ENCODE peak calls at places on chromosomes 1 and 21, in four cellular contexts. V is A549, E is H1, P is ovary. G is an unnamed sample.
A peak's percentile ranks its signal among the peaks of the same experiment; 100 is the strongest.

GRCh38 chr1:208089151-208089550 is 155.0 kb downstream of the PLXNA2 start:
- DNase-seq in V (no peak), E (no peak), P (no peak), G (no peak)

GRCh38 chr1:27233677-27234053 is 767 bp upstream of the WDTC1 start:
- DNase-seq in V (no peak), E (no peak), P (peak; percentile 20), G (no peak)

GRCh38 chr1:50973875-50974617 is 4.0 kb downstream of the CDKN2C start:
- DNase-seq in V (no peak), E (no peak), P (no peak), G (no peak)

GRCh38 chr1:245378352-245379144 is 223.8 kb downstream of the KIF26B start:
- DNase-seq in V (no peak), E (peak; percentile 53), P (no peak), G (no peak)

GRCh38 chr1:84896279-84896678 is 3.3 kb upstream of the LPAR3 start:
- DNase-seq in V (no peak), E (no peak), P (no peak), G (no peak)

GRCh38 chr1:160308451-160309182 is 23.7 kb upstream of the PEX19 start:
- DNase-seq in V (no peak), E (no peak), P (no peak), G (no peak)

GRCh38 chr1:27609210-27609555 is 5.2 kb upstream of the AHDC1 start:
- DNase-seq in V (no peak), E (no peak), P (no peak), G (no peak)

GRCh38 chr1:52842643-52843310 is at the start of gene ZYG11A:
- DNase-seq in V (peak; percentile 61), E (peak; percentile 56), P (peak; percentile 42), G (peak; percentile 24)

GRCh38 chr1:174968750-174969244 is 30.9 kb upstream of the CACYBP start:
- DNase-seq in V (no peak), E (no peak), P (no peak), G (no peak)

GRCh38 chr1:91402023-91402422 is 2.6 kb downstream of the HFM1 start:
- DNase-seq in V (peak; percentile 26), E (no peak), P (no peak), G (no peak)

GRCh38 chr1:9338354-9339250 is 45.9 kb downstream of the SPSB1 start:
- DNase-seq in V (no peak), E (no peak), P (no peak), G (no peak)

GRCh38 chr1:203082571-203083462 is 3.0 kb downstream of the MYOG start:
- DNase-seq in V (no peak), E (no peak), P (no peak), G (no peak)

GRCh38 chr21:28719731-28720130 is 272.9 kb downstream of the LTN1 start:
- DNase-seq in V (no peak), E (no peak), P (no peak), G (no peak)

GRCh38 chr1:85815906-85816305 is 107.7 kb upstream of the ZNHIT6 start:
- DNase-seq in V (no peak), E (no peak), P (no peak), G (no peak)

GRCh38 chr1:182383934-182384333 is 7.7 kb downstream of the GLUL start:
- DNase-seq in V (no peak), E (no peak), P (no peak), G (no peak)

GRCh38 chr1:180515857-180516388 is 13.5 kb upstream of the ACBD6 start:
- DNase-seq in V (peak; percentile 84), E (peak; percentile 39), P (peak; percentile 55), G (peak; percentile 77)

GRCh38 chr1:31182352-31182751 is 57.3 kb downstream of the NKAIN1 start:
- DNase-seq in V (peak; percentile 42), E (no peak), P (peak; percentile 77), G (peak; percentile 84)

GRCh38 chr1:89808429-89809117 is 12.3 kb upstream of the LRRC8D start:
- DNase-seq in V (no peak), E (no peak), P (no peak), G (no peak)

GRCh38 chr1:26696191-26696644 is 403 bp downstream of the ARID1A start:
- DNase-seq in V (no peak), E (no peak), P (no peak), G (peak; percentile 92)

GRCh38 chr1:14946567-14947285 is 206.8 kb upstream of the TMEM51 start:
- DNase-seq in V (no peak), E (no peak), P (no peak), G (no peak)

GRCh38 chr1:205567716-205568115 is 63.2 kb downstream of the CDK18 start:
- DNase-seq in V (no peak), E (no peak), P (no peak), G (no peak)

GRCh38 chr1:235911300-235911662 is 44.6 kb upstream of the LYST start:
- DNase-seq in V (no peak), E (no peak), P (no peak), G (no peak)

GRCh38 chr1:33815061-33815460 is 48.8 kb upstream of the HMGB4 start:
- DNase-seq in V (no peak), E (no peak), P (no peak), G (no peak)

GRCh38 chr1:229342305-229342901 is 444 bp downstream of the CCSAP start:
- DNase-seq in V (peak; percentile 62), E (no peak), P (peak; percentile 77), G (peak; percentile 89)

GRCh38 chr21:33256019-33256418 is 10.1 kb upstream of the IL10RB start:
- DNase-seq in V (no peak), E (no peak), P (no peak), G (no peak)

GRCh38 chr1:183164350-183164749 is 21.7 kb upstream of the LAMC2 start:
- DNase-seq in V (peak; percentile 76), E (peak; percentile 44), P (no peak), G (no peak)

GRCh38 chr21:20083925-20084324 is 914.3 kb upstream of the NCAM2 start:
- DNase-seq in V (no peak), E (no peak), P (no peak), G (no peak)
- H3K9me3 ChIP-seq in V (no peaks in the 10 kb centered on the region), E (no peaks in the 10 kb centered on the region), P (no peaks in the 10 kb centered on the region), G (no peaks in the 10 kb centered on the region)

GRCh38 chr1:18953656-18954259 is 2.7 kb downstream of the IFFO2 start:
- DNase-seq in V (no peak), E (no peak), P (no peak), G (peak; percentile 55)
- H3K27ac ChIP-seq in V (no peak overlapping the region), E (no peak overlapping the region), P (no peak overlapping the region), G (peak overlapping the region; percentile 78)

GRCh38 chr1:64624859-64625258 is 120.0 kb upstream of the RAVER2 start:
- DNase-seq in V (no peak), E (no peak), P (no peak), G (no peak)

GRCh38 chr1:64624446-64624766 is 120.5 kb upstream of the RAVER2 start:
- DNase-seq in V (no peak), E (no peak), P (peak; percentile 10), G (no peak)

GRCh38 chr1:64623750-64624445 is 121.0 kb upstream of the RAVER2 start:
- DNase-seq in V (no peak), E (no peak), P (no peak), G (no peak)
- TF ChIP-seq EP300 in V (no peak), E (no peak), P (no peak), G (no peak)

GRCh38 chr21:40923361-40923760 is 76.4 kb upstream of the DSCAM start:
- DNase-seq in V (no peak), E (no peak), P (no peak), G (no peak)

GRCh38 chr21:40926238-40926637 is 79.3 kb upstream of the DSCAM start:
- DNase-seq in V (no peak), E (no peak), P (no peak), G (no peak)

GRCh38 chr21:40923914-40924313 is 77.0 kb upstream of the DSCAM start:
- DNase-seq in V (no peak), E (no peak), P (no peak), G (no peak)

GRCh38 chr21:40925481-40925880 is 78.5 kb upstream of the DSCAM start:
- DNase-seq in V (no peak), E (no peak), P (no peak), G (no peak)

DNA sequence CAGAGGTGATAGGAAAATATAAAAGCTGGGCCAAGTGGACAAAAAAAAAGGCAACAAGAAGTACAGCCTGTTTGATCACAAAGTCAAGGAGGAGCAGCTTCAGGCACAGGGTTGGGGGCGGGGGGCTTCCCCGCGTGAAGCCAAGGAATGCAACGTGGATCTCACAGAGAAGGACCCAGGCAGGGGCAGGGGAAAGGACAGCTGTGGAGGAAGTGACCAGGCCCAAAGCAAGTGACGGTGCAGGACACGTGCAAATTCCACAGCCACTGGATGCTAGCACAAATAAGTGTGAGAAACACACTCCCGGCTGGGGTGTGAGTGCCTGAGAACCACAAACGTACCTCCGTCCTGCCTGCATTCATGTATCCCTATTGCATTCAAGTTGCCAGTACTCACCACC is 77.7 kb upstream of the DSCAM start:
- DNase-seq in V (no peak), E (no peak), P (no peak), G (peak; percentile 23)
- H3K9me3 ChIP-seq in V (no peaks in the 10 kb centered on the region), E (peaks cover 10% of the 10 kb centered on the region), P (no peaks in the 10 kb centered on the region), G (peaks cover 8% of the 10 kb centered on the region)

GRCh38 chr1:199040076-199040475 is 401.2 kb downstream of the PTPRC start:
- DNase-seq in V (no peak), E (no peak), P (no peak), G (no peak)
- H3K27ac ChIP-seq in V (no peak overlapping the region), E (no peak overlapping the region), P (no peak overlapping the region), G (no peak overlapping the region)

DNA sequence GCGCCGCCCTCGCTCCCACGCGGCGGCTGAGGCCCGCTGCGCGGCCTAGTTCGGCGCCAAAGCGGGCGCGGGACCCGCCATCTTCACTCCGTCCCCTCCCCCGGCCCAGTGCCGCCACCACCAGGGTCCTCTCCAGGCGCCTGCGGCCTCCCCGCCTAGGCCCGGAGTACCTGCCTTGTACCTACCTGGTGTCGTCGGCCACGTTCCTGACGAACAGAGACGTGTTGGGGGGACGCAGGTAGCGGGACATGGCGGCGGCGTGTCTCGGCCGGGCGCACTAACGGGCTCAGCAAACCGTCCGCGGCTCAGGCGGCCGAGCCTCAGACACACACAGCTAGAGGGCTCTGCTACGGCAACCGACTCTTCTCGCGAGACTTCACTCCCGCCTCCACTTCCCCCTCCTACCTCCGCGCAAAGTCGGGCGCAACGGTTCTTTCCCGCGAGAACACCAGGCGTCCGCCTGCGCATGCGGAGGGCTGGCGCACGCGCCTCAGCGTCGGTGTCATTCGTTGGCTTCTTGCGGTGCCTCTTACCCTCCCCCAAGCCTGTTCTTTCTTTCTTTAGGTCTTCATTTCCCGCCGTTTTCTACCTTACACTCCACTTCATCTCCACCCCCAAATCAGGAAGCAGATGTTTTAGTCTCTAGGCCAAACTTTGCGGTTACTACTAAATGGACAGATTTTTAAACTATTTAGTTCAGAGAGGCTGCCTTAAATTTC is at the start of gene SRSF10:
- DNase-seq in V (peak; percentile 87), E (peak; percentile 99), P (peak; percentile 99), G (peak; percentile 98)
- TF ChIP-seq EP300 in V (no peak), E (no peak), P (peak; percentile 12), G (no peak)

GRCh38 chr21:40253112-40253511 is 385.9 kb downstream of the PCP4 start:
- DNase-seq in V (no peak), E (no peak), P (no peak), G (no peak)
- H3K9me3 ChIP-seq in V (no peaks in the 10 kb centered on the region), E (peaks cover 21% of the 10 kb centered on the region), P (no peaks in the 10 kb centered on the region), G (peaks cover 4% of the 10 kb centered on the region)

GRCh38 chr1:79380078-79380477 is 373.5 kb upstream of the ADGRL4 start:
- DNase-seq in V (no peak), E (no peak), P (no peak), G (no peak)
- H3K27ac ChIP-seq in V (no peak overlapping the region), E (no peak overlapping the region), P (no peak overlapping the region), G (no peak overlapping the region)

G was measured in upper lobe of left lung.